ENCODE peak calls at places on chromosomes 13 and 19, in seven cellular contexts. K is IMR-90, F is amniotic stem cell, R is uterus, M is NCI-H1105, B is left lung, P is SHP77. A is an unnamed sample.

GRCh38 chr13:73903561-73903960 is 230.6 kb downstream of the KLF12 start:
- DNase-seq in K (no peak), F (no peak), R (no peak), M (no peak), B (no peak), P (no peak), A (no peak)

GRCh38 chr13:25575562-25575961 is 203.8 kb downstream of the ATP8A2 start:
- DNase-seq in K (no peak), F (no peak), R (no peak), M (no peak), B (no peak), P (peak; percentile 1), A (no peak)

GRCh38 chr13:81171065-81171647 is 830.2 kb upstream of the SPRY2 start:
- DNase-seq in K (no peak), F (no peak), R (no peak), M (no peak), B (no peak), P (no peak), A (no peak)

GRCh38 chr13:46908511-46908910 is 11.7 kb upstream of the HTR2A start:
- DNase-seq in K (peak; percentile 19), F (no peak), R (no peak), M (no peak), B (no peak), P (no peak), A (no peak)

GRCh38 chr19:41398042-41398403 is 405 bp downstream of the BCKDHA start:
- DNase-seq in K (no peak), F (no peak), R (no peak), M (no peak), B (no peak), P (no peak), A (no peak)

GRCh38 chr19:38003427-38004099 is 96.6 kb downstream of the SIPA1L3 start:
- DNase-seq in K (peak; percentile 92), F (peak; percentile 57), R (peak; percentile 78), M (peak; percentile 85), B (peak; percentile 74), P (peak; percentile 92), A (peak; percentile 61)

GRCh38 chr19:49660338-49660961 is 5.2 kb downstream of the IRF3 start:
- DNase-seq in K (no peak), F (no peak), R (no peak), M (no peak), B (no peak), P (no peak), A (no peak)

GRCh38 chr19:17777840-17778620 is 16.9 kb upstream of the B3GNT3 start:
- DNase-seq in K (peak; percentile 10), F (no peak), R (no peak), M (no peak), B (peak; percentile 82), P (peak; percentile 27), A (peak; percentile 74)

GRCh38 chr19:34426096-34426661 is 2.0 kb upstream of the UBA2 start:
- DNase-seq in K (no peak), F (no peak), R (no peak), M (no peak), B (no peak), P (no peak), A (no peak)

A was measured in NCI-H774.